ENCODE peak calls at places on chromosomes 6 and 20, in four cellular contexts. One of them, this sample, is unnamed.

GRCh38 chr6:36386495-36387439 is 702 bp downstream of the ETV7 start:
- DNase-seq in NCI-H2029: peak
- DNase-seq in fibroblast of lung: peak
- DNase-seq in sigmoid colon: peak
- DNase-seq in this sample: no peak

GRCh38 chr20:61355096-61355495 is 103.0 kb downstream of the CDH4 start:
- DNase-seq in NCI-H2029: no peak
- DNase-seq in fibroblast of lung: peak
- DNase-seq in sigmoid colon: no peak
- DNase-seq in this sample: no peak

GRCh38 chr6:45965787-45966186 is 49.9 kb downstream of the CLIC5 start:
- DNase-seq in NCI-H2029: no peak
- DNase-seq in fibroblast of lung: peak
- DNase-seq in sigmoid colon: no peak
- DNase-seq in this sample: peak

GRCh38 chr6:28005124-28005662 is 48.2 kb downstream of the OR2B6 start:
- DNase-seq in NCI-H2029: no peak
- DNase-seq in fibroblast of lung: no peak
- DNase-seq in sigmoid colon: no peak
- DNase-seq in this sample: no peak

GRCh38 chr20:31677553-31678260 is 40.0 kb downstream of the COX4I2 start:
- DNase-seq in NCI-H2029: no peak
- DNase-seq in fibroblast of lung: no peak
- DNase-seq in sigmoid colon: no peak
- DNase-seq in this sample: no peak

GRCh38 chr6:158142789-158143188 is 25.3 kb downstream of the SERAC1 start:
- DNase-seq in NCI-H2029: peak
- DNase-seq in fibroblast of lung: peak
- DNase-seq in sigmoid colon: no peak
- DNase-seq in this sample: no peak

GRCh38 chr6:128117916-128118315 is 217.1 kb upstream of the THEMIS start:
- DNase-seq in NCI-H2029: no peak
- DNase-seq in fibroblast of lung: no peak
- DNase-seq in sigmoid colon: no peak
- DNase-seq in this sample: no peak

GRCh38 chr6:1285589-1286340 is 26.1 kb upstream of the FOXQ1 start:
- DNase-seq in NCI-H2029: no peak
- DNase-seq in fibroblast of lung: peak
- DNase-seq in sigmoid colon: no peak
- DNase-seq in this sample: no peak

GRCh38 chr20:4726710-4727391 is 5.1 kb downstream of the PRND start:
- DNase-seq in NCI-H2029: no peak
- DNase-seq in fibroblast of lung: peak
- DNase-seq in sigmoid colon: no peak
- DNase-seq in this sample: no peak

This sample was measured in SJCRH30.